ENCODE peak calls at places on chromosomes 12 and 14, in ten cellular contexts. X, M, B, F, E, O, A, W, T and P are unnamed samples.

GRCh38 chr12:131852551-131853299 is 24.5 kb downstream of the MMP17 start:
- DNase-seq in X (no peak), M (no peak), B (no peak), F (no peak), E (no peak), O (no peak), A (no peak), W (no peak), T (no peak), P (no peak)

GRCh38 chr14:81946808-81947798 is 413.4 kb upstream of the SEL1L start:
- DNase-seq in X (no peak), M (no peak), B (no peak), F (no peak), E (no peak), O (no peak), A (no peak), W (no peak), T (no peak), P (peak)

GRCh38 chr14:35261774-35262173 is 30.4 kb upstream of the PSMA6 start:
- DNase-seq in X (no peak), M (no peak), B (no peak), F (no peak), E (no peak), O (no peak), A (no peak), W (no peak), T (no peak), P (peak)

GRCh38 chr12:115916910-115917668 is 360.4 kb downstream of the MED13L start:
- DNase-seq in X (peak), M (no peak), B (peak), F (peak), E (peak), O (peak), A (no peak), W (peak), T (peak), P (peak)

GRCh38 chr12:71947645-71948105 is 9.0 kb downstream of the TPH2 start:
- DNase-seq in X (peak), M (no peak), B (no peak), F (no peak), E (no peak), O (no peak), A (peak), W (peak), T (no peak), P (peak)

GRCh38 chr12:30840715-30841114 is 85.8 kb upstream of the TSPAN11 start:
- DNase-seq in X (no peak), M (no peak), B (no peak), F (no peak), E (no peak), O (no peak), A (no peak), W (no peak), T (no peak), P (no peak)

GRCh38 chr14:55450124-55450523 is 9.7 kb upstream of the TBPL2 start:
- DNase-seq in X (no peak), M (no peak), B (no peak), F (no peak), E (no peak), O (no peak), A (no peak), W (no peak), T (no peak), P (no peak)

GRCh38 chr12:96986883-96987523 is 79.9 kb downstream of the NEDD1 start:
- DNase-seq in X (no peak), M (no peak), B (no peak), F (no peak), E (no peak), O (no peak), A (no peak), W (peak), T (peak), P (peak)

GRCh38 chr12:27333311-27334009 is 824 bp downstream of the BMAL2 start:
- DNase-seq in X (peak), M (no peak), B (peak), F (peak), E (peak), O (peak), A (no peak), W (peak), T (peak), P (peak)

GRCh38 chr12:71876400-71876799 is 36.8 kb downstream of the TBC1D15 start:
- DNase-seq in X (no peak), M (no peak), B (no peak), F (no peak), E (no peak), O (no peak), A (no peak), W (no peak), T (no peak), P (peak)

GRCh38 chr14:54175298-54175942 is 218.8 kb upstream of the BMP4 start:
- DNase-seq in X (peak), M (peak), B (peak), F (peak), E (no peak), O (peak), A (peak), W (peak), T (peak), P (peak)

GRCh38 chr12:33265900-33266299 is 173.7 kb downstream of the SYT10 start:
- DNase-seq in X (no peak), M (no peak), B (no peak), F (no peak), E (no peak), O (no peak), A (no peak), W (no peak), T (no peak), P (no peak)

GRCh38 chr14:37051680-37052079 is 120.7 kb downstream of the SLC25A21 start:
- DNase-seq in X (no peak), M (no peak), B (no peak), F (no peak), E (no peak), O (no peak), A (no peak), W (no peak), T (no peak), P (no peak)

GRCh38 chr14:93262446-93262845 is 55.4 kb downstream of the UBR7 start:
- DNase-seq in X (no peak), M (no peak), B (no peak), F (no peak), E (no peak), O (no peak), A (no peak), W (no peak), T (no peak), P (no peak)

GRCh38 chr14:95253039-95253620 is 66.6 kb downstream of the CLMN start:
- DNase-seq in X (no peak), M (no peak), B (no peak), F (no peak), E (no peak), O (peak), A (no peak), W (no peak), T (no peak), P (no peak)